ENCODE peak calls at places on chromosomes 3 and 15, in six cellular contexts. C is anterior cingulate cortex, A is LHCN-M2, Q is amniotic stem cell, T is NAMALWA, B is T-helper 9 cell. O is an unnamed sample.

GRCh38 chr15:58462547-58462946 is 30.8 kb downstream of the LIPC start:
- DNase-seq in C (no peak), A (no peak), Q (no peak), T (no peak), B (no peak), O (no peak)

GRCh38 chr15:75661041-75661778 is 13.5 kb downstream of the SNX33 start:
- DNase-seq in C (peak), A (peak), Q (peak), T (no peak), B (no peak), O (peak)

GRCh38 chr3:139358857-139359562 is 15.2 kb downstream of the MRPS22 start:
- DNase-seq in C (no peak), A (no peak), Q (no peak), T (no peak), B (no peak), O (no peak)

GRCh38 chr3:32220006-32220405 is 18.5 kb upstream of the CMTM8 start:
- DNase-seq in C (no peak), A (no peak), Q (no peak), T (no peak), B (no peak), O (no peak)

GRCh38 chr15:45790325-45790943 is 155.6 kb downstream of the SQOR start:
- DNase-seq in C (no peak), A (peak), Q (no peak), T (peak), B (no peak), O (peak)

GRCh38 chr15:63420333-63420741 is 38.7 kb upstream of the CA12 start:
- DNase-seq in C (no peak), A (peak), Q (no peak), T (peak), B (no peak), O (peak)

GRCh38 chr15:89809787-89810148 is 4.9 kb downstream of the ANPEP start:
- DNase-seq in C (no peak), A (no peak), Q (no peak), T (no peak), B (no peak), O (no peak)

GRCh38 chr3:126540342-126540849 is 16.4 kb downstream of the CHST13 start:
- DNase-seq in C (no peak), A (peak), Q (peak), T (no peak), B (no peak), O (peak)

GRCh38 chr3:81393251-81393650 is 368.2 kb downstream of the GBE1 start:
- DNase-seq in C (no peak), A (no peak), Q (no peak), T (no peak), B (no peak), O (no peak)

GRCh38 chr3:122931636-122932035 is 95.9 kb downstream of the SEMA5B start:
- DNase-seq in C (no peak), A (no peak), Q (no peak), T (no peak), B (no peak), O (no peak)

GRCh38 chr3:141308588-141309218 is 59.6 kb upstream of the ZBTB38 start:
- DNase-seq in C (peak), A (peak), Q (no peak), T (no peak), B (no peak), O (peak)